ENCODE peak calls at places on chromosome 18, in six cellular contexts. V is activated T-cell treated with anti-CD3 and anti-CD28 coated beads, Interleukin-2, amount 50 U/mL, for 1 hour; O is mesendoderm; X is astrocyte of the spinal cord; C is BE2C; S is AG09309. E is an unnamed sample.

GRCh38 chr18:63237911-63238710 is 81.5 kb downstream of the BCL2 start:
- DNase-seq in V (no peak), O (peak), X (peak), C (no peak), S (peak), E (peak)

GRCh38 chr18:62715439-62715792 is at the start of gene PHLPP1:
- DNase-seq in V (no peak), O (no peak), X (no peak), C (no peak), S (no peak), E (no peak)

GRCh38 chr18:10453261-10453884 is 1.1 kb upstream of the APCDD1 start:
- DNase-seq in V (no peak), O (no peak), X (no peak), C (no peak), S (no peak), E (no peak)

GRCh38 chr18:30280861-30281470 is 761.6 kb downstream of the DSC3 start:
- DNase-seq in V (no peak), O (peak), X (peak), C (peak), S (peak), E (peak)

GRCh38 chr18:27579364-27579763 is 394.3 kb upstream of the CHST9 start:
- DNase-seq in V (no peak), O (no peak), X (no peak), C (no peak), S (no peak), E (no peak)

GRCh38 chr18:9673296-9674251 is 34.5 kb upstream of the RAB31 start:
- DNase-seq in V (no peak), O (peak), X (peak), C (no peak), S (no peak), E (peak)

GRCh38 chr18:26656944-26657536 is 108.7 kb upstream of the KCTD1 start:
- DNase-seq in V (no peak), O (peak), X (peak), C (peak), S (no peak), E (peak)

GRCh38 chr18:7207366-7207765 is 23.5 kb upstream of the LRRC30 start:
- DNase-seq in V (no peak), O (no peak), X (no peak), C (no peak), S (no peak), E (no peak)

GRCh38 chr18:13641551-13642439 is 84.6 kb downstream of the FAM210A start:
- DNase-seq in V (no peak), O (no peak), X (no peak), C (no peak), S (no peak), E (peak)

GRCh38 chr18:45793295-45793965 is 32.0 kb upstream of the SIGLEC15 start:
- DNase-seq in V (no peak), O (peak), X (peak), C (no peak), S (peak), E (no peak)

GRCh38 chr18:26317353-26317865 is 91.2 kb downstream of the TAF4B start:
- DNase-seq in V (no peak), O (no peak), X (no peak), C (no peak), S (no peak), E (no peak)

GRCh38 chr18:10376735-10377134 is 77.7 kb upstream of the APCDD1 start:
- DNase-seq in V (no peak), O (no peak), X (no peak), C (no peak), S (no peak), E (no peak)

GRCh38 chr18:3652380-3653262 is 202.6 kb downstream of the TGIF1 start:
- DNase-seq in V (no peak), O (peak), X (peak), C (peak), S (peak), E (peak)

GRCh38 chr18:23703987-23704384 is 14.7 kb downstream of the LAMA3 start:
- DNase-seq in V (no peak), O (no peak), X (no peak), C (no peak), S (no peak), E (no peak)

GRCh38 chr18:35513181-35513932 is 15.6 kb upstream of the INO80C start:
- DNase-seq in V (no peak), O (peak), X (peak), C (no peak), S (peak), E (no peak)

GRCh38 chr18:8073167-8073566 is 506.1 kb downstream of the PTPRM start:
- DNase-seq in V (no peak), O (no peak), X (no peak), C (no peak), S (no peak), E (no peak)

GRCh38 chr18:13813271-13813849 is 10.6 kb upstream of the MC5R start:
- DNase-seq in V (peak), O (peak), X (peak), C (peak), S (no peak), E (peak)

GRCh38 chr18:57973889-57974288 is 70.1 kb upstream of the NEDD4L start:
- DNase-seq in V (no peak), O (no peak), X (no peak), C (no peak), S (no peak), E (no peak)

GRCh38 chr18:596288-596881 is 403 bp upstream of the CLUL1 start:
- DNase-seq in V (peak), O (peak), X (peak), C (no peak), S (no peak), E (no peak)

GRCh38 chr18:621181-621580 is 24.4 kb downstream of the CLUL1 start:
- DNase-seq in V (no peak), O (no peak), X (no peak), C (no peak), S (no peak), E (no peak)

GRCh38 chr18:45843019-45843418 is 17.5 kb downstream of the SIGLEC15 start:
- DNase-seq in V (no peak), O (no peak), X (no peak), C (no peak), S (no peak), E (no peak)

GRCh38 chr18:57287766-57288165 is 64.6 kb upstream of the ST8SIA3 start:
- DNase-seq in V (no peak), O (no peak), X (no peak), C (no peak), S (no peak), E (no peak)

GRCh38 chr18:62461591-62461990 is 61.2 kb upstream of the ZCCHC2 start:
- DNase-seq in V (no peak), O (no peak), X (no peak), C (no peak), S (no peak), E (no peak)

GRCh38 chr18:7987284-7987976 is 420.3 kb downstream of the PTPRM start:
- DNase-seq in V (no peak), O (no peak), X (peak), C (no peak), S (peak), E (peak)

GRCh38 chr18:7221424-7222155 is 9.3 kb upstream of the LRRC30 start:
- DNase-seq in V (no peak), O (peak), X (peak), C (peak), S (peak), E (peak)

GRCh38 chr18:28176933-28177827 is at the start of gene CDH2:
- DNase-seq in V (no peak), O (peak), X (peak), C (peak), S (peak), E (peak)

GRCh38 chr18:9771261-9771976 is 63.3 kb downstream of the RAB31 start:
- DNase-seq in V (peak), O (peak), X (peak), C (peak), S (no peak), E (peak)

GRCh38 chr18:13272411-13272810 is 53.9 kb downstream of the LDLRAD4 start:
- DNase-seq in V (no peak), O (no peak), X (no peak), C (no peak), S (no peak), E (no peak)

GRCh38 chr18:60019463-60019840 is 119.7 kb downstream of the PMAIP1 start:
- DNase-seq in V (no peak), O (peak), X (peak), C (no peak), S (peak), E (no peak)

GRCh38 chr18:75267643-75268184 is 57.1 kb downstream of the TSHZ1 start:
- DNase-seq in V (no peak), O (no peak), X (no peak), C (no peak), S (no peak), E (peak)

GRCh38 chr18:2425426-2426317 is 145.6 kb downstream of the METTL4 start:
- DNase-seq in V (no peak), O (peak), X (peak), C (no peak), S (no peak), E (no peak)

GRCh38 chr18:31533236-31533635 is 35.3 kb downstream of the DSG2 start:
- DNase-seq in V (no peak), O (no peak), X (no peak), C (no peak), S (no peak), E (no peak)

GRCh38 chr18:23142285-23142929 is 7.1 kb downstream of the CABLES1 start:
- DNase-seq in V (no peak), O (no peak), X (no peak), C (no peak), S (no peak), E (no peak)

GRCh38 chr18:3330622-3331021 is 68.7 kb downstream of the MYL12B start:
- DNase-seq in V (no peak), O (peak), X (no peak), C (no peak), S (no peak), E (no peak)

GRCh38 chr18:71443726-71444480 is 1100.2 kb downstream of the CBLN2 start:
- DNase-seq in V (no peak), O (peak), X (peak), C (no peak), S (no peak), E (no peak)

GRCh38 chr18:59902180-59902992 is 2.6 kb downstream of the PMAIP1 start:
- DNase-seq in V (no peak), O (no peak), X (peak), C (no peak), S (no peak), E (peak)

GRCh38 chr18:26091047-26091630 is 726 bp upstream of the SS18 start:
- DNase-seq in V (no peak), O (no peak), X (no peak), C (no peak), S (peak), E (no peak)

GRCh38 chr18:3012306-3012919 is 531 bp downstream of the LPIN2 start:
- DNase-seq in V (no peak), O (peak), X (peak), C (no peak), S (no peak), E (peak)

GRCh38 chr18:45054595-45054994 is 373.9 kb downstream of the SETBP1 start:
- DNase-seq in V (no peak), O (no peak), X (no peak), C (no peak), S (no peak), E (no peak)